ENCODE peak calls at places on chromosomes 13 and 19, in ten cellular contexts. One of them, this sample, is unnamed.

GRCh38 chr19:1016647-1017114 is 4.2 kb downstream of the TMEM259 start:
- DNase-seq in CD8-positive, alpha-beta memory T cell: no peak
- DNase-seq in smooth muscle cell of the brain vasculature: no peak
- DNase-seq in hippocampal formation: no peak
- DNase-seq in activated gamma-delta T cell treated with Interleukin-2 at 50 U/mL for 16 hours: no peak
- DNase-seq in AG09309: no peak
- DNase-seq in upper lobe of right lung: no peak
- DNase-seq in ACHN: no peak
- DNase-seq in activated CD8-positive, alpha-beta memory T cell treated with anti-CD3 and anti-CD28 coated beads for 1 hour: no peak
- DNase-seq in glutamatergic neuron: no peak
- DNase-seq in this sample: no peak

GRCh38 chr13:113962975-113963374 is 10.9 kb downstream of the C13orf46 start:
- DNase-seq in ACHN: no peak
- DNase-seq in upper lobe of right lung: peak
- DNase-seq in hippocampal formation: no peak
- DNase-seq in CD8-positive, alpha-beta memory T cell: no peak
- DNase-seq in activated gamma-delta T cell treated with Interleukin-2 at 50 U/mL for 16 hours: no peak
- DNase-seq in AG09309: no peak
- DNase-seq in glutamatergic neuron: no peak
- DNase-seq in smooth muscle cell of the brain vasculature: no peak
- DNase-seq in activated CD8-positive, alpha-beta memory T cell treated with anti-CD3 and anti-CD28 coated beads for 1 hour: no peak
- DNase-seq in this sample: no peak

GRCh38 chr13:100209857-100210580 is 121.1 kb downstream of the PCCA start:
- DNase-seq in upper lobe of right lung: no peak
- DNase-seq in hippocampal formation: no peak
- DNase-seq in glutamatergic neuron: no peak
- DNase-seq in activated gamma-delta T cell treated with Interleukin-2 at 50 U/mL for 16 hours: no peak
- DNase-seq in AG09309: no peak
- DNase-seq in smooth muscle cell of the brain vasculature: no peak
- DNase-seq in ACHN: peak
- DNase-seq in activated CD8-positive, alpha-beta memory T cell treated with anti-CD3 and anti-CD28 coated beads for 1 hour: no peak
- DNase-seq in CD8-positive, alpha-beta memory T cell: no peak
- DNase-seq in this sample: no peak

GRCh38 chr13:109095126-109095525 is 465.7 kb downstream of the MYO16 start:
- DNase-seq in upper lobe of right lung: no peak
- DNase-seq in glutamatergic neuron: no peak
- DNase-seq in activated CD8-positive, alpha-beta memory T cell treated with anti-CD3 and anti-CD28 coated beads for 1 hour: no peak
- DNase-seq in hippocampal formation: no peak
- DNase-seq in AG09309: no peak
- DNase-seq in smooth muscle cell of the brain vasculature: no peak
- DNase-seq in CD8-positive, alpha-beta memory T cell: no peak
- DNase-seq in ACHN: no peak
- DNase-seq in activated gamma-delta T cell treated with Interleukin-2 at 50 U/mL for 16 hours: no peak
- DNase-seq in this sample: no peak

GRCh38 chr19:43576479-43576878 is 878 bp downstream of the PINLYP start:
- DNase-seq in activated gamma-delta T cell treated with Interleukin-2 at 50 U/mL for 16 hours: no peak
- DNase-seq in smooth muscle cell of the brain vasculature: no peak
- DNase-seq in CD8-positive, alpha-beta memory T cell: no peak
- DNase-seq in hippocampal formation: no peak
- DNase-seq in glutamatergic neuron: no peak
- DNase-seq in activated CD8-positive, alpha-beta memory T cell treated with anti-CD3 and anti-CD28 coated beads for 1 hour: no peak
- DNase-seq in AG09309: no peak
- DNase-seq in upper lobe of right lung: no peak
- DNase-seq in ACHN: no peak
- DNase-seq in this sample: no peak

GRCh38 chr19:246551-246950 is 44.7 kb downstream of the PLPP2 start:
- DNase-seq in ACHN: no peak
- DNase-seq in hippocampal formation: no peak
- DNase-seq in activated gamma-delta T cell treated with Interleukin-2 at 50 U/mL for 16 hours: no peak
- DNase-seq in AG09309: no peak
- DNase-seq in smooth muscle cell of the brain vasculature: no peak
- DNase-seq in CD8-positive, alpha-beta memory T cell: no peak
- DNase-seq in activated CD8-positive, alpha-beta memory T cell treated with anti-CD3 and anti-CD28 coated beads for 1 hour: no peak
- DNase-seq in upper lobe of right lung: no peak
- DNase-seq in glutamatergic neuron: no peak
- DNase-seq in this sample: no peak

GRCh38 chr19:4229179-4229931 is at the start of gene EBI3:
- DNase-seq in AG09309: no peak
- DNase-seq in glutamatergic neuron: peak
- DNase-seq in CD8-positive, alpha-beta memory T cell: no peak
- DNase-seq in hippocampal formation: peak
- DNase-seq in smooth muscle cell of the brain vasculature: peak
- DNase-seq in activated gamma-delta T cell treated with Interleukin-2 at 50 U/mL for 16 hours: no peak
- DNase-seq in upper lobe of right lung: no peak
- DNase-seq in activated CD8-positive, alpha-beta memory T cell treated with anti-CD3 and anti-CD28 coated beads for 1 hour: no peak
- DNase-seq in ACHN: peak
- DNase-seq in this sample: peak

GRCh38 chr19:14571695-14572490 is at the start of gene NDUFB7:
- DNase-seq in activated gamma-delta T cell treated with Interleukin-2 at 50 U/mL for 16 hours: peak
- DNase-seq in CD8-positive, alpha-beta memory T cell: peak
- DNase-seq in hippocampal formation: peak
- DNase-seq in glutamatergic neuron: peak
- DNase-seq in AG09309: peak
- DNase-seq in upper lobe of right lung: peak
- DNase-seq in ACHN: peak
- DNase-seq in smooth muscle cell of the brain vasculature: peak
- DNase-seq in activated CD8-positive, alpha-beta memory T cell treated with anti-CD3 and anti-CD28 coated beads for 1 hour: peak
- DNase-seq in this sample: peak

GRCh38 chr19:34503546-34504272 is 22.2 kb downstream of the WTIP start:
- DNase-seq in activated CD8-positive, alpha-beta memory T cell treated with anti-CD3 and anti-CD28 coated beads for 1 hour: no peak
- DNase-seq in glutamatergic neuron: no peak
- DNase-seq in upper lobe of right lung: peak
- DNase-seq in CD8-positive, alpha-beta memory T cell: no peak
- DNase-seq in smooth muscle cell of the brain vasculature: no peak
- DNase-seq in AG09309: no peak
- DNase-seq in ACHN: no peak
- DNase-seq in activated gamma-delta T cell treated with Interleukin-2 at 50 U/mL for 16 hours: no peak
- DNase-seq in hippocampal formation: no peak
- DNase-seq in this sample: no peak

GRCh38 chr19:15936950-15937349 is 2.6 kb upstream of the CYP4F11 start:
- DNase-seq in activated gamma-delta T cell treated with Interleukin-2 at 50 U/mL for 16 hours: no peak
- DNase-seq in upper lobe of right lung: no peak
- DNase-seq in activated CD8-positive, alpha-beta memory T cell treated with anti-CD3 and anti-CD28 coated beads for 1 hour: no peak
- DNase-seq in ACHN: no peak
- DNase-seq in AG09309: no peak
- DNase-seq in CD8-positive, alpha-beta memory T cell: no peak
- DNase-seq in smooth muscle cell of the brain vasculature: no peak
- DNase-seq in hippocampal formation: no peak
- DNase-seq in glutamatergic neuron: no peak
- DNase-seq in this sample: no peak

GRCh38 chr19:55504252-55504603 is 16.0 kb downstream of the SSC5D start:
- DNase-seq in glutamatergic neuron: no peak
- DNase-seq in smooth muscle cell of the brain vasculature: no peak
- DNase-seq in CD8-positive, alpha-beta memory T cell: no peak
- DNase-seq in upper lobe of right lung: no peak
- DNase-seq in hippocampal formation: no peak
- DNase-seq in activated gamma-delta T cell treated with Interleukin-2 at 50 U/mL for 16 hours: no peak
- DNase-seq in ACHN: no peak
- DNase-seq in AG09309: no peak
- DNase-seq in activated CD8-positive, alpha-beta memory T cell treated with anti-CD3 and anti-CD28 coated beads for 1 hour: no peak
- DNase-seq in this sample: no peak